ENCODE peak calls at places on chromosome 3, in four cellular contexts. R is uterus, B is choroid plexus epithelial cell, J is H9. K is an unnamed sample.

GRCh38 chr3:117557469-117557868 is 847.9 kb downstream of the TUSC7 start:
- DNase-seq in R (no peak), J (no peak), B (no peak), K (no peak)

GRCh38 chr3:195931582-195932273 is 23.4 kb upstream of the TNK2 start:
- DNase-seq in R (no peak), J (no peak), B (no peak), K (no peak)

GRCh38 chr3:123719785-123720531 is 135.1 kb upstream of the HACD2 start:
- DNase-seq in R (peak), J (no peak), B (no peak), K (no peak)

GRCh38 chr3:196837819-196838420 is 29.8 kb upstream of the SENP5 start:
- DNase-seq in R (peak), B (peak), J (peak), K (peak)

GRCh38 chr3:119181765-119182164 is 8.4 kb downstream of the UPK1B start:
- DNase-seq in J (no peak), B (peak), R (no peak), K (no peak)

GRCh38 chr3:100073555-100074307 is 40.6 kb downstream of the FILIP1L start:
- DNase-seq in R (peak), J (peak), B (peak), K (no peak)

GRCh38 chr3:115657168-115657567 is 33.9 kb downstream of the GAP43 start:
- DNase-seq in J (peak), R (no peak), B (no peak), K (no peak)

GRCh38 chr3:52614689-52615088 is 71.0 kb downstream of the PBRM1 start:
- DNase-seq in J (no peak), R (no peak), B (peak), K (no peak)

GRCh38 chr3:62332017-62332416 is 41.3 kb downstream of the FEZF2 start:
- DNase-seq in J (no peak), R (no peak), B (no peak), K (no peak)

DNA sequence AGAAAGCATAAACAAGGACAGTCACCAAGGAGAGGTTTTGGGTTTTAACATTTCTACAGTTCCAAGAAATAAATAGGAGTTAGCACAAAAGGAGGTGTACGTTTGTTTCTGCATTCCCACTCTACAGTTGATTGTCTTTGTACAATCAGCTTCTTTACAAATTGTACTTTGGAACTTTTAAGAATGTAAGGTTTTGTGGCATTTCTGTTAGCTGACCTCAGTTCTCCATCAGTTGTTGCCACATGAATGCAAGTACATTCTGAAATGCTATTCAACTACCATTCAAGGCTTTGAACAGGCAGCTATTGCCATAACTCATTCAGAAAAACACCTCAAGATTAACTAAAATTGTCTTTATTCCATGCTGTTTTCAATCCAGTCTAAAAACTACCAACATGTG is 253.2 kb upstream of the UBE2E1 start:
- DNase-seq in R (no peak), B (peak), J (no peak), K (no peak)
- TF ChIP-seq CTCF in R (no peak), B (no peak), J (no peak), K (no peak)

DNA sequence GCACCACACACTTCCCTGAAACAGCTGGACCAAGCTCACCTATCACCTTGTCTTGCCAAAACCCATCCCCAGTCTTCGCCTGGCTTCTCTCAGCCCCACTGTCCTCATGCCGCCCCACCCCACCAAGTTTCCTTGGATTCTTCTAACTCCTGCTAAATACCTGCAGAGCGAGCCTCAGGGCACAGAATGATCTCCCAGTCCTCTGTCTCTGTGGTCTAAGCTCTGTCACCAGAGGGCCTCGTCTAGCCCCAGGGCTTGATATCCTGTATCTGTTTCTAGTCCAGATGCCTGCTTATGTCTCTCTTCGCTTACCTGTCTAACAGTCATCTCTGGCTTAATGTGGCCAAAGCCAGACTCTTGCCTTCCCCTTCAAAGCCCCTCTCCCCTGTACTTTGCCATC is 9.7 kb downstream of the CCDC12 start:
- DNase-seq in R (no peak), B (no peak), J (no peak), K (no peak)
- TF ChIP-seq CTCF in R (no peak), B (no peak), J (peak), K (no peak)

DNA sequence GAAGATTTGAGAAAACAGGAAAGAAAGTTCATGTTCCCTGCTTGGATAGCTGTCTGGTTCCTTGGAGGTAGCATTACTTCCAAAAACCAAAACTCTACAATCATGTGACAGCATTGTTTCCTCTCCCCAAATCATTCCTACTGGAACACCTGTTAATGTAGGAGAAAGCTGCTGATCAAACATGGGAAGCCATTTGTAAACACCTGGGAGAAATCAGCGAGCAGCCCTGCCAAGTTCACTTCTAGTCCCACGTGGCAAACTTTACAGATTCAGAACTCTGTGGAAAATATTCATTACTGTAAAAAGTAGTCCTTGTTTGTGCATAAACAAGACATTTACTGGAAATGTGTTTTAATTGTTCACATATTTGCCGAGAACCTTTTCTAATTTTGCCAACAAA is 275.5 kb upstream of the AZI2 start:
- DNase-seq in R (no peak), B (no peak), J (no peak), K (no peak)
- TF ChIP-seq CTCF in R (no peak), B (no peak), J (no peak), K (no peak)

DNA sequence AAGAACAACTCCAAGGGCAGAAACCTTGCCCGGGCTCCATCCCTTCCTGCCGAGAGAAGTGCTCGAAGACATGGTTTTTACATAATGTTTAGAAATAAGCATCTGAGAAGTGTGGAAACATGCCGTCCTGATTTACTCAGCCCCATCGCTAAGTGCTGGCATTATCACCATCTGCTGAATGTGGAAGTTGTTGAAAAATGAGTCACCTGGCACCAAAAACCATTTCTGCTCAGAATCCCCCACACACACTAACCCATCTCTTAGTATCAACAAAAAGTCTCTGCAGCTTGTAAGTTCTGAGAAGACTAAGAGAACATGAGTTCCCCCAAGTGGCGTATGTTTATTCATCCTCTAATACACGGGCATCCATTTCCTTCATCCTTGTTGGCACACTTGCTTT is 51.0 kb upstream of the ARL8B start:
- DNase-seq in B (peak), R (peak), J (no peak), K (no peak)
- TF ChIP-seq CTCF in B (peak), R (no peak), J (no peak), K (no peak)